ENCODE peak calls at places on chromosomes 13 and 19, in nine cellular contexts. A, Z, P, R, E, B, Y, O and J are unnamed samples.

GRCh38 chr13:97278395-97279078 is 56.4 kb downstream of the MBNL2 start:
- DNase-seq in A (no peak), Z (no peak), P (no peak), R (no peak), E (no peak), B (no peak), Y (no peak), O (no peak), J (no peak)

GRCh38 chr13:99721606-99722384 is 220.5 kb downstream of the TM9SF2 start:
- DNase-seq in A (no peak), Z (no peak), P (no peak), R (no peak), E (no peak), B (no peak), Y (no peak), O (no peak), J (no peak)

GRCh38 chr19:11018179-11018578 is 57.3 kb downstream of the SMARCA4 start:
- DNase-seq in A (no peak), Z (no peak), P (peak), R (no peak), E (no peak), B (no peak), Y (no peak), O (no peak), J (no peak)

GRCh38 chr19:57587529-57587928 is 3.6 kb downstream of the ZIK1 start:
- DNase-seq in A (no peak), Z (no peak), P (peak), R (no peak), E (no peak), B (no peak), Y (no peak), O (no peak), J (no peak)

GRCh38 chr13:43360196-43360595 is 336.8 kb downstream of the DNAJC15 start:
- DNase-seq in A (no peak), Z (no peak), P (no peak), R (no peak), E (no peak), B (no peak), Y (no peak), O (no peak), J (no peak)

GRCh38 chr19:19160489-19161035 is 9.5 kb downstream of the MEF2B start:
- DNase-seq in A (no peak), Z (no peak), P (no peak), R (no peak), E (no peak), B (no peak), Y (no peak), O (no peak), J (no peak)

GRCh38 chr13:107427531-107427930 is 787.8 kb downstream of the LIG4 start:
- DNase-seq in A (no peak), Z (no peak), P (no peak), R (no peak), E (no peak), B (no peak), Y (no peak), O (no peak), J (no peak)

GRCh38 chr13:43935878-43936277 is 56.2 kb downstream of the LACC1 start:
- DNase-seq in A (no peak), Z (no peak), P (no peak), R (no peak), E (no peak), B (no peak), Y (no peak), O (no peak), J (no peak)

GRCh38 chr13:69683921-69684663 is 423.5 kb upstream of the ATXN8OS start:
- DNase-seq in A (peak), Z (no peak), P (no peak), R (no peak), E (no peak), B (no peak), Y (peak), O (peak), J (no peak)

GRCh38 chr19:58519087-58519354 is 589 bp downstream of the ZBTB45 start:
- DNase-seq in A (peak), Z (no peak), P (peak), R (no peak), E (peak), B (peak), Y (peak), O (peak), J (peak)

GRCh38 chr19:11931051-11931450 is 6.1 kb downstream of the ZNF700 start:
- DNase-seq in A (no peak), Z (no peak), P (no peak), R (no peak), E (no peak), B (no peak), Y (no peak), O (no peak), J (no peak)

GRCh38 chr13:56189439-56189838 is 951.3 kb upstream of the PRR20A start:
- DNase-seq in A (no peak), Z (no peak), P (no peak), R (no peak), E (no peak), B (no peak), Y (no peak), O (no peak), J (no peak)

GRCh38 chr13:21987793-21988192 is 316.9 kb downstream of the FGF9 start:
- DNase-seq in A (no peak), Z (no peak), P (no peak), R (no peak), E (no peak), B (no peak), Y (no peak), O (no peak), J (no peak)

GRCh38 chr13:37209621-37210020 is 104.2 kb upstream of the CSNK1A1L start:
- DNase-seq in A (no peak), Z (no peak), P (peak), R (no peak), E (no peak), B (no peak), Y (no peak), O (no peak), J (no peak)

GRCh38 chr13:106314417-106314816 is 221.0 kb downstream of the EFNB2 start:
- DNase-seq in A (no peak), Z (no peak), P (no peak), R (no peak), E (no peak), B (no peak), Y (no peak), O (no peak), J (no peak)

GRCh38 chr19:33054623-33055022 is 10.1 kb downstream of the RHPN2 start:
- DNase-seq in A (no peak), Z (no peak), P (peak), R (no peak), E (no peak), B (no peak), Y (no peak), O (no peak), J (no peak)

GRCh38 chr13:33069365-33069764 is 53.1 kb downstream of the KL start:
- DNase-seq in A (no peak), Z (no peak), P (no peak), R (no peak), E (no peak), B (no peak), Y (no peak), O (no peak), J (no peak)

GRCh38 chr19:29798783-29799182 is 13.0 kb upstream of the CCNE1 start:
- DNase-seq in A (no peak), Z (no peak), P (no peak), R (no peak), E (no peak), B (no peak), Y (no peak), O (no peak), J (no peak)

GRCh38 chr13:50800091-50800739 is 43.3 kb downstream of the DLEU7 start:
- DNase-seq in A (no peak), Z (no peak), P (no peak), R (no peak), E (no peak), B (no peak), Y (no peak), O (no peak), J (no peak)

GRCh38 chr13:97367427-97367826 is 66.5 kb upstream of the RAP2A start:
- DNase-seq in A (no peak), Z (no peak), P (peak), R (peak), E (no peak), B (no peak), Y (no peak), O (no peak), J (no peak)

GRCh38 chr19:29678484-29679106 is 13.3 kb downstream of the PLEKHF1 start:
- DNase-seq in A (no peak), Z (no peak), P (no peak), R (peak), E (no peak), B (no peak), Y (no peak), O (no peak), J (no peak)